ENCODE peak calls at places on chromosomes 3 and 15, in four cellular contexts. X is ovary, P is left ventricle myocardium inferior, J is K562. M is an unnamed sample.

GRCh38 chr3:69288161-69288895 is 97.6 kb downstream of the FRMD4B start:
- DNase-seq in P (no peak), J (no peak), X (no peak), M (no peak)

GRCh38 chr3:159032311-159032710 is 230.5 kb downstream of the MFSD1 start:
- DNase-seq in J (no peak), P (no peak), X (no peak), M (no peak)

GRCh38 chr3:114867828-114868498 is 279.1 kb downstream of the ZBTB20 start:
- DNase-seq in J (no peak), X (no peak), P (no peak), M (no peak)

GRCh38 chr3:23548706-23549105 is 257.0 kb upstream of the UBE2E1 start:
- DNase-seq in P (no peak), J (no peak), X (no peak), M (no peak)

GRCh38 chr3:187616307-187616939 is 53.8 kb downstream of the SST start:
- DNase-seq in J (peak), P (no peak), X (no peak), M (peak)

GRCh38 chr3:189652042-189652441 is 20.9 kb downstream of the TP63 start:
- DNase-seq in P (no peak), X (no peak), J (no peak), M (no peak)

GRCh38 chr3:147157629-147158028 is 248.7 kb downstream of the ZIC4 start:
- DNase-seq in J (no peak), P (no peak), X (no peak), M (no peak)

GRCh38 chr3:52721002-52721741 is 15.3 kb downstream of the SPCS1 start:
- DNase-seq in P (no peak), X (no peak), J (no peak), M (no peak)

GRCh38 chr3:179146911-179147570 is 1.1 kb upstream of the PIK3CA start:
- DNase-seq in P (no peak), J (peak), X (no peak), M (no peak)

GRCh38 chr3:180332608-180333007 is 269.4 kb upstream of the TTC14 start:
- DNase-seq in X (no peak), J (no peak), P (no peak), M (no peak)

GRCh38 chr3:105847865-105848264 is 20.9 kb downstream of the CBLB start:
- DNase-seq in J (no peak), X (no peak), P (no peak), M (no peak)

GRCh38 chr3:188687389-188687788 is 484.4 kb upstream of the TPRG1 start:
- DNase-seq in P (no peak), X (no peak), J (no peak), M (no peak)

GRCh38 chr15:75182187-75183131 is 19.2 kb upstream of the C15orf39 start:
- DNase-seq in J (no peak), X (peak), P (no peak), M (no peak)

GRCh38 chr15:64010719-64011118 is 35.6 kb downstream of the DAPK2 start:
- DNase-seq in J (peak), X (no peak), P (peak), M (peak)

GRCh38 chr3:187456268-187456667 is 88.1 kb downstream of the RTP4 start:
- DNase-seq in J (no peak), P (peak), X (peak), M (no peak)

GRCh38 chr3:150972379-150972985 is at the start of gene CLRN1:
- DNase-seq in X (no peak), P (no peak), J (no peak), M (no peak)

GRCh38 chr3:114365909-114366308 is 72.1 kb downstream of the TIGIT start:
- DNase-seq in J (no peak), X (no peak), P (no peak), M (no peak)

GRCh38 chr15:64942356-64942755 is 30.7 kb downstream of the ANKDD1A start:
- DNase-seq in J (no peak), P (no peak), X (no peak), M (no peak)

GRCh38 chr3:33331414-33331813 is 54.2 kb downstream of the FBXL2 start:
- DNase-seq in X (no peak), P (no peak), J (no peak), M (no peak)

GRCh38 chr3:57796261-57796660 is 40.2 kb downstream of the SLMAP start:
- DNase-seq in P (no peak), J (no peak), X (no peak), M (no peak)

GRCh38 chr3:161137260-161137659 is 32.1 kb upstream of the B3GALNT1 start:
- DNase-seq in P (no peak), J (no peak), X (no peak), M (no peak)

GRCh38 chr3:12370758-12371157 is 81.9 kb downstream of the PPARG start:
- DNase-seq in X (no peak), J (no peak), P (no peak), M (no peak)

GRCh38 chr3:12369598-12369997 is 80.7 kb downstream of the PPARG start:
- DNase-seq in P (no peak), J (no peak), X (no peak), M (no peak)

GRCh38 chr3:12372762-12373280 is 84.0 kb downstream of the PPARG start:
- DNase-seq in X (no peak), J (no peak), P (no peak), M (no peak)

GRCh38 chr3:12369029-12369428 is 80.2 kb downstream of the PPARG start:
- DNase-seq in J (no peak), X (no peak), P (no peak), M (no peak)

GRCh38 chr3:12371525-12372140 is 82.8 kb downstream of the PPARG start:
- DNase-seq in J (no peak), X (peak), P (peak), M (no peak)
- H3K27ac ChIP-seq in J (no peak), X (peak), P (peak), M (peak)

GRCh38 chr15:62560943-62561571 is 396.0 kb upstream of the C2CD4B start:
- DNase-seq in P (no peak), J (no peak), X (no peak), M (no peak)
- H3K27ac ChIP-seq in P (peak), J (no peak), X (no peak), M (no peak)

GRCh38 chr15:36497903-36498302 is 81.5 kb upstream of the CDIN1 start:
- DNase-seq in J (no peak), P (no peak), X (no peak), M (no peak)

GRCh38 chr15:36501063-36501678 is 78.3 kb upstream of the CDIN1 start:
- DNase-seq in P (no peak), X (no peak), J (peak), M (no peak)

GRCh38 chr15:36498401-36498800 is 81.0 kb upstream of the CDIN1 start:
- DNase-seq in P (no peak), J (no peak), X (no peak), M (no peak)

GRCh38 chr15:36498922-36499321 is 80.5 kb upstream of the CDIN1 start:
- DNase-seq in P (no peak), J (no peak), X (no peak), M (no peak)

GRCh38 chr15:36499751-36500389 is 79.6 kb upstream of the CDIN1 start:
- DNase-seq in P (no peak), X (no peak), J (no peak), M (no peak)
- H3K27ac ChIP-seq in P (no peak), X (no peak), J (no peak), M (no peak)

GRCh38 chr3:132382267-132382666 is 35.0 kb upstream of the DNAJC13 start:
- DNase-seq in X (no peak), J (no peak), P (no peak), M (no peak)
- H3K27ac ChIP-seq in X (no peak), J (no peak), P (no peak), M (no peak)

GRCh38 chr15:52379395-52380111 is 83.9 kb upstream of the MYO5C start:
- DNase-seq in P (no peak), X (no peak), J (no peak), M (no peak)
- H3K27ac ChIP-seq in P (no peak), X (no peak), J (no peak), M (peak)

DNA sequence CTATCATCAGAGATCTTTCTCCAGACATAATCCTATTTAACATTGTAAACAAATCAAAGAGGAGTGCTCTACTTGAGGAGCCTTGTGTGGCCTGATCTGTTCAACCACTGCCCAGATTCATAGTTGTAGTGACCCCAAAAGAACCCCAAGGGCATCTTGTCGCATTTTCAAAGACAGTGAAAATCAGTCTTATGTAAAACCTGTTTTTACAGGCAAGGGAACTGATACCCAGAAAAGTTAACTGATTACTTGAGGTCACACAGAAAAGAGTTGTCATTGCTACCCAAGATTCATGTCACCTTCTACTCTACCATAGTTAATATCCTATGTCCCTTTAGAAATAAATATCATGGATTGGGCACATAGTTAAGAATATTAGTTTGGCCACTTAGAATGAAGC is 40.5 kb upstream of the ARPP21 start:
- DNase-seq in P (no peak), X (no peak), J (no peak), M (no peak)
- H3K27ac ChIP-seq in P (no peak), X (no peak), J (no peak), M (no peak)

DNA sequence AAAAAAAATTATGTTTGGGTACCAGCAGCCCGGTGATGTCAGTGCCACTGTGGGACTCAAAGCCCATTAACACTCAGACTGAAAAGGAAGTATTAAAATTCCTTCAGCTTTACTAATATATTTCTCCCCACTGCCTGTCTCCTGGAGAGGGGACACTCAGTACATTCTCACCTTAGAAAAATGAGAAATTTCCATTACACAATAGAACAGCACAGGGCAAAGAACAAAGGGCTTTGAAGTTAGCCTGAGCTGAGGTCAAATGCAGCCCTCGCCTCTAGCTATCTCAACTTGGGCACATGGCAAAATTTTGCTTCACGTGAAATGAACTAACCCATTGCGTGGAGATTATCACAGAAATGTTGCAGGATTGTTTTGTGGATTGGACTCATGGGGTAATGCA is 80.8 kb downstream of the RARB start:
- DNase-seq in P (no peak), J (no peak), X (no peak), M (no peak)
- H3K27ac ChIP-seq in P (peak), J (no peak), X (no peak), M (peak)

DNA sequence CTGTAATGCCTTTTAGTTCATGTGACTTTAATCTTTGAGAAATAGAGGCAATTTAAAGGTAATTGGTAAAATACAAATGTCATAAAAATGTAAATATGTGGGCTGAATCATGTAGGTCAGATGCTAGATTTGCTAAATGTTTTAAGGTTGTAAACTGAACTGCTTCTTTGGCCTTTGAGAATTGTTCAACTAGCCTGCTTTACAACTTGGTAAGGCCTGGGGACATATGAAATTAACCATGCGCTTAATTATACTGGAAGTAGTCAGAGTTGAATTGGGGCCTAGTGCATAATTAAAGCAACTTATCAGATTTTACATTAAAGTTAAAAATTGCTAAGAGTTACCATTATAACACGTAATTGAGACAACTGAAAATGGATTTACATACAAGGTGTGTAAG is 21.0 kb upstream of the TMEM45A start:
- DNase-seq in X (no peak), J (no peak), P (no peak), M (no peak)
- H3K27ac ChIP-seq in X (no peak), J (no peak), P (no peak), M (no peak)

GRCh38 chr3:156368189-156368588 is 186.7 kb downstream of the SSR3 start:
- DNase-seq in P (no peak), J (no peak), X (no peak), M (no peak)
- H3K27ac ChIP-seq in P (no peak), J (no peak), X (no peak), M (no peak)

DNA sequence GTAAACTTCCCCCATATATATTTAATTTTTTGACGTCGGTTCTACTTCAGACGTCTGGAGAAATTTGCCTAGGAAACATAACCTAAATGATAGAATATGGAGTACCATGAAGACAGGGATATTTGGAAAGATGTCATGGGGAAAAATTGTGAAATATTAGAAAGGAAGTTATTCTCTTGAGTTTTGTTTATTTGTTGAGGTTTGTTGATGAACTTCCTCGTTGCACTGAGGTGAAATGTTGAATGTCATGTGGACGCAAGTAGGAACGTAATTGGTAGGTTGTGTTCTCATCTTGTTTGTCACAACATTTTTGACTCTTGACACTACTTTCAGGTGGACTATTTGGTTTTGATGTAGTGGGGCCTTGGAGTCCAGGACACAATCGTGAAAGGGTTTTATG is 1.3 kb downstream of the ABHD5 start:
- DNase-seq in P (no peak), X (no peak), J (peak), M (no peak)
- H3K27ac ChIP-seq in P (no peak), X (no peak), J (peak), M (no peak)

M was measured in gastrocnemius medialis.